ENCODE peak calls at places on chromosomes 16 and 17, in five cellular contexts. H, K, P, Z and T are unnamed samples.

GRCh38 chr16:11677959-11678881 is 10.0 kb downstream of the SNN start:
- DNase-seq in H (no peak), K (no peak), P (no peak), Z (peak), T (no peak)

GRCh38 chr16:88975511-88976061 is 1.4 kb downstream of the CBFA2T3 start:
- DNase-seq in H (no peak), K (peak), P (no peak), Z (no peak), T (no peak)

GRCh38 chr16:16010194-16010593 is 60.8 kb downstream of the ABCC1 start:
- DNase-seq in H (no peak), K (no peak), P (no peak), Z (no peak), T (no peak)

GRCh38 chr17:57875109-57876022 is 25.5 kb upstream of the MRPS23 start:
- DNase-seq in H (peak), K (peak), P (peak), Z (no peak), T (peak)

GRCh38 chr16:83963277-83964119 is 4.5 kb upstream of the NECAB2 start:
- DNase-seq in H (no peak), K (no peak), P (no peak), Z (no peak), T (no peak)

GRCh38 chr16:56221995-56222394 is 30.7 kb downstream of the GNAO1 start:
- DNase-seq in H (no peak), K (no peak), P (no peak), Z (no peak), T (no peak)

GRCh38 chr17:7626956-7627249 is 718 bp downstream of the SAT2 start:
- DNase-seq in H (no peak), K (no peak), P (no peak), Z (no peak), T (no peak)

GRCh38 chr17:72222971-72223370 is 102.2 kb downstream of the SOX9 start:
- DNase-seq in H (no peak), K (no peak), P (no peak), Z (no peak), T (no peak)

GRCh38 chr17:6608321-6608720 is 32.2 kb downstream of the KIAA0753 start:
- DNase-seq in H (no peak), K (no peak), P (no peak), Z (no peak), T (peak)

GRCh38 chr17:68910256-68910705 is 44.9 kb downstream of the ABCA8 start:
- DNase-seq in H (no peak), K (peak), P (no peak), Z (no peak), T (no peak)

GRCh38 chr16:4288148-4288921 is 15.5 kb upstream of the TFAP4 start:
- DNase-seq in H (peak), K (peak), P (peak), Z (no peak), T (peak)

GRCh38 chr17:57086069-57086930 is 1.3 kb downstream of the AKAP1 start:
- DNase-seq in H (peak), K (peak), P (peak), Z (no peak), T (peak)

GRCh38 chr16:66549284-66550131 is at the start of gene TK2:
- DNase-seq in H (peak), K (peak), P (peak), Z (no peak), T (no peak)

GRCh38 chr16:60642956-60643355 is 1393.3 kb downstream of the CDH8 start:
- DNase-seq in H (no peak), K (no peak), P (no peak), Z (no peak), T (no peak)

GRCh38 chr17:258906-259305 is 77.5 kb upstream of the DOC2B start:
- DNase-seq in H (no peak), K (no peak), P (peak), Z (no peak), T (no peak)

GRCh38 chr17:34637548-34638525 is 58.5 kb downstream of the TMEM132E start:
- DNase-seq in H (peak), K (peak), P (peak), Z (no peak), T (peak)

GRCh38 chr17:40529991-40530390 is 28.6 kb upstream of the TNS4 start:
- DNase-seq in H (no peak), K (no peak), P (no peak), Z (no peak), T (no peak)

GRCh38 chr17:44556114-44556853 is 1.0 kb upstream of the FZD2 start:
- DNase-seq in H (peak), K (peak), P (peak), Z (peak), T (peak)

GRCh38 chr17:55444471-55445441 is 23.1 kb upstream of the MMD start:
- DNase-seq in H (peak), K (no peak), P (no peak), Z (no peak), T (peak)
- TF ChIP-seq ESRRA in H (peak), K (no peak), P (no peak), Z (no peak), T (no peak)

GRCh38 chr16:20676867-20677266 is 20.6 kb downstream of the ACSM1 start:
- DNase-seq in H (no peak), K (no peak), P (no peak), Z (no peak), T (no peak)

GRCh38 chr16:20673882-20674683 is 23.4 kb downstream of the ACSM1 start:
- DNase-seq in H (peak), K (peak), P (no peak), Z (no peak), T (no peak)

GRCh38 chr16:20676268-20676828 is 21.1 kb downstream of the ACSM1 start:
- DNase-seq in H (no peak), K (peak), P (no peak), Z (peak), T (no peak)

GRCh38 chr16:20674684-20675487 is 22.6 kb downstream of the ACSM1 start:
- DNase-seq in H (peak), K (peak), P (no peak), Z (no peak), T (no peak)

DNA sequence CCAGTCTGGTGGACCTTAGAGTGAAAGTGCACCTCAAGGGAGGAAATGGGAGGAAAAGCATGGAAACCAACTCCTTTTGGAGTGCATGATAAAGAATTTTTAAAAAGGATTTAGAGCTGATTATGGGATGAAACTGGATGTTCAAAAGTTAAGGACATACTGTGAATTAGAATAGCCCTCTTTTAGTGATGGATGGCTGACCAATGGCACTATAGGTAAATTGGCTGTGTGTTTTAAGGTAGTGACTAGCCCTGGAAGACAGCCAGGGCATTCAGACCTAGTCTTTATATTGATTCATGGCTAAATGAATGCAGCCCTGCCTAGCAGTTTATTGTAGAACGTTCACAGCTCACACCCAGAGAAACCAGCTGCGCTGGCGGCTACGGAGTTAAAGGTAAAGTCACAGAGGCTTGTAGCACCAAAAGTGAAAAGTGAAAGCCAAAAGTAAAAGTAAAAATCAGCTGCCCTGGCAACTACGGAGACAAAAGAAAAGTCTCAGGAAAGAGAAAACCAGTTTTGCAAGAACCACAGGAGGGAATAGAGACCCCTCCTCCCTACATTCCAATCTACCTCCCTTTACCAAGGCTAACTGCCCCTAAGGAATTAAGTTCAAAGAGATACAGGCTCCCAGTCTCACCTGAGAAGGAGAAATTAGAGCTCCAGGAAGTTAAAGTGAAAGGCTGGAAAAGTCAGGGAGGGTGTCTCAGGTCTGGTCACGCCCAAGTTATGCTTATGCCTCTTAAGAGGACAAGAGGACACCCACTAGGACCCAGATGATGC is 21.8 kb downstream of the ACSM1 start:
- DNase-seq in H (peak), K (peak), P (peak), Z (peak), T (no peak)
- TF ChIP-seq ESRRA in H (no peak), K (no peak), P (no peak), Z (no peak), T (no peak)

GRCh38 chr17:30422171-30422570 is 43.4 kb downstream of the CPD start:
- DNase-seq in H (no peak), K (no peak), P (no peak), Z (no peak), T (no peak)
- TF ChIP-seq ESRRA in H (no peak), K (no peak), P (no peak), Z (no peak), T (no peak)

DNA sequence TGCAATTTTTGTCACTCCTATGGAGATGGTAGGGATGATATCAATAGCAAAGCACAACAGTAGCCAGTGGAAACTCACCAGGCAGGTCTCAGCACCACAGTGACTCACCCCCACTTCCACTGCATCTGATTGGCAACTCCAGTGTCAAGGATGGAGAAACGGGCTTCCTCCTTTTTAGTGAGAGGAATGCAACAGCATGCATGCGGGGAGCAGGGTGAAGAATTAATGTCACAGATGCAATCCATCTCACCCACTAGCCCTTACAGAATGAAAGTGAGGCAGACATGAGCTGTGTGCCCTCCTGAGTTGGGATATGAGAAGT is 467.0 kb upstream of the C16orf82 start:
- DNase-seq in H (no peak), K (no peak), P (no peak), Z (no peak), T (no peak)
- TF ChIP-seq ESRRA in H (no peak), K (no peak), P (no peak), Z (no peak), T (no peak)

GRCh38 chr16:2196162-2196980 is at the start of gene CASKIN1:
- DNase-seq in H (no peak), K (peak), P (no peak), Z (no peak), T (no peak)
- TF ChIP-seq ESRRA in H (no peak), K (no peak), P (no peak), Z (no peak), T (no peak)

DNA sequence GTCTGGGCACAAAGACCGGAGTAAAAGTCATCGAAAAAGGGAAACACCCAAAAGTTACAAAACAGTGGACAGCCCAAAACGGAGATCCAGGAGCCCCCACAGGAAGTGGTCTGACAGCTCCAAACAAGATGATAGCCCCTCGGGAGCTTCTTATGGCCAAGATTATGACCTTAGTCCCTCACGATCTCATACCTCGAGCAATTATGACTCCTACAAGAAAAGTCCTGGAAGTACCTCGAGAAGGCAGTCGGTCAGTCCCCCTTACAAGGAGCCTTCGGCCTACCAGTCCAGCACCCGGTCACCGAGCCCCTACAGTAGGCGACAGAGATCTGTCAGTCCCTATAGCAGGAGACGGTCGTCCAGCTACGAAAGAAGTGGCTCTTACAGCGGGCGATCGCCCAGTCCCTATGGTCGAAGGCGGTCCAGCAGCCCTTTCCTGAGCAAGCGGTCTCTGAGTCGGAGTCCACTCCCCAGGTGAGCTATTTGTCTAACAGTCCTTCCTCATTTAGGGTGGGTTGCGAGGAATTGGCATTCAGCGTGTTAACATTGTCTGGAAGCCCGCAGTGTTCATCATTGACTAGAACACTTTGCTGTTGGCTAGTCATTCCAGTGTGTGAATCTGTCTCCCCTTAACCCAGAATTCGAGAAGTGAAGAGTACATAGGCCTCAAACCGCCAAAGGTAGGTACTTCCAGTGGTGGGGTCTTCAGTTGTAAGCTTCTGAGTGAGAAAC is 1.5 kb downstream of the CDK12 start:
- DNase-seq in H (no peak), K (peak), P (peak), Z (no peak), T (no peak)
- TF ChIP-seq ESRRA in H (no peak), K (no peak), P (no peak), Z (no peak), T (no peak)

DNA sequence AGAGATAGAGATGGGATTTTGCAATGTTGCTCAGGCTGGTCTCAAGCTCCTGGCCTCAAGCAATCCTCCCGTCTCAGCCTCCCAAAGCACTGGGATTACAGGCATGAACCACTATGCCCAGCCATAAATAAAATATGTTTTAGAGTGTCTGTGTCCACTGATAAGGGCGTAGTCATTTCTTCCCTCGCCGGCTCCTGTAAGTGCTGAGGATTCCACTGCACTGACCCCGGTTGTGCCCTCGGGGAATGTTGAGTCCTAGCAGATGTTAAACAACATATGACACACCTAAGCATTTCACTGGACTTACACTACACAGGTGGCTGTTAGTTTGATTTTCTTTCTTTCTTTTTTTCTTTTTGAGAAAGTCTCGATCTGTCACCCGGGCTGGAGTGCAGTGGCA is 5.6 kb upstream of the SHMT1 start:
- DNase-seq in H (no peak), K (peak), P (no peak), Z (no peak), T (no peak)
- TF ChIP-seq ESRRA in H (no peak), K (no peak), P (no peak), Z (no peak), T (no peak)

DNA sequence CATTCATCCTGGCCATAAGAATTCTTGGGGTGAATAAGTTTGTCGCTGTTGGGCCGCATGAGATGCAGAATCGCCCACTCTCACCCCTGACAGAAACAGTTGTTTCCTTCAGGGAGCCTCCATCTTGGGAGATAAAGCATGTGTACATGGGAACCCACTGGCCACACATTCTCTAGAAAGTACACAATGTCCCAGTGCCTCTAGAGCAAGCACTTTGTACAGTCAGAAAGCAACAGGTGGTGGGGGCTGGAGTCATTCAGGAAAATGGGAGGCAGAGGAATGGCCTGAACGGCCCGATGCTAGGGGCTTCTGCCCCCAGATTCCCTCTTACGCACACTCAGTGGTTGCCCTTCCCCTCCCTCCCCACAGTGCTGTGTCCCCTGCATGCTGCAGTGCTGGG is 16.1 kb downstream of the ACE start:
- DNase-seq in H (no peak), K (no peak), P (no peak), Z (no peak), T (no peak)
- TF ChIP-seq ESRRA in H (no peak), K (no peak), P (no peak), Z (no peak), T (no peak)